ENCODE peak calls at places on chromosomes 12 and 14, in four cellular contexts. One of them, this sample, is unnamed.

GRCh38 chr14:54606178-54606577 is 39.2 kb downstream of the SAMD4A start:
- DNase-seq in HepG2: no peak
- DNase-seq in K562: no peak
- DNase-seq in GM12878: no peak
- DNase-seq in this sample: no peak

GRCh38 chr12:125983784-125984510 is 918.7 kb downstream of the AACS start:
- DNase-seq in K562: no peak
- DNase-seq in GM12878: no peak
- DNase-seq in HepG2: no peak
- DNase-seq in this sample: no peak

GRCh38 chr12:11026118-11026517 is 3.7 kb upstream of the TAS2R19 start:
- DNase-seq in HepG2: no peak
- DNase-seq in K562: no peak
- DNase-seq in GM12878: no peak
- DNase-seq in this sample: no peak

GRCh38 chr12:117439531-117440001 is 78.1 kb upstream of the NOS1 start:
- DNase-seq in HepG2: no peak
- DNase-seq in K562: no peak
- DNase-seq in GM12878: no peak
- DNase-seq in this sample: no peak

GRCh38 chr12:89962648-89963047 is 254.0 kb upstream of the ATP2B1 start:
- DNase-seq in GM12878: no peak
- DNase-seq in HepG2: no peak
- DNase-seq in K562: no peak
- DNase-seq in this sample: peak

GRCh38 chr14:47422191-47422590 is 253.2 kb downstream of the MDGA2 start:
- DNase-seq in HepG2: no peak
- DNase-seq in K562: no peak
- DNase-seq in GM12878: no peak
- DNase-seq in this sample: no peak

GRCh38 chr12:81626406-81626805 is 132.7 kb downstream of the PPFIA2 start:
- DNase-seq in GM12878: no peak
- DNase-seq in HepG2: no peak
- DNase-seq in K562: no peak
- DNase-seq in this sample: no peak

GRCh38 chr12:101782544-101782855 is 43.2 kb upstream of the SYCP3 start:
- DNase-seq in HepG2: no peak
- DNase-seq in GM12878: no peak
- DNase-seq in K562: no peak
- DNase-seq in this sample: no peak

GRCh38 chr14:98082833-98083232 is 1189.2 kb downstream of the BCL11B start:
- DNase-seq in HepG2: no peak
- DNase-seq in K562: no peak
- DNase-seq in GM12878: no peak
- DNase-seq in this sample: no peak

GRCh38 chr12:124620606-124621295 is 53.3 kb upstream of the NCOR2 start:
- DNase-seq in GM12878: no peak
- DNase-seq in HepG2: no peak
- DNase-seq in K562: no peak
- DNase-seq in this sample: no peak

GRCh38 chr12:62291888-62292760 is 31.9 kb downstream of the USP15 start:
- DNase-seq in K562: no peak
- DNase-seq in GM12878: no peak
- DNase-seq in HepG2: peak
- DNase-seq in this sample: no peak

GRCh38 chr12:4293942-4294505 is 20.5 kb downstream of the CCND2 start:
- DNase-seq in HepG2: no peak
- DNase-seq in K562: no peak
- DNase-seq in GM12878: no peak
- DNase-seq in this sample: no peak

GRCh38 chr14:103382375-103382774 is 2.8 kb upstream of the MARK3 start:
- DNase-seq in HepG2: no peak
- DNase-seq in K562: peak
- DNase-seq in GM12878: no peak
- DNase-seq in this sample: no peak

GRCh38 chr12:78414071-78414470 is 450.5 kb upstream of the SYT1 start:
- DNase-seq in HepG2: no peak
- DNase-seq in GM12878: no peak
- DNase-seq in K562: no peak
- DNase-seq in this sample: no peak

GRCh38 chr14:102630405-102630804 is 38.0 kb downstream of the RCOR1 start:
- DNase-seq in K562: no peak
- DNase-seq in HepG2: no peak
- DNase-seq in GM12878: no peak
- DNase-seq in this sample: no peak

GRCh38 chr14:26328766-26329165 is 269.1 kb downstream of the NOVA1 start:
- DNase-seq in GM12878: no peak
- DNase-seq in K562: no peak
- DNase-seq in HepG2: no peak
- DNase-seq in this sample: no peak

GRCh38 chr12:2383276-2384028 is 330.7 kb downstream of the CACNA1C start:
- DNase-seq in GM12878: no peak
- DNase-seq in HepG2: peak
- DNase-seq in K562: no peak
- DNase-seq in this sample: no peak

GRCh38 chr12:108611884-108612415 is 14.1 kb upstream of the TMEM119 start:
- DNase-seq in K562: peak
- DNase-seq in HepG2: peak
- DNase-seq in GM12878: no peak
- DNase-seq in this sample: peak

GRCh38 chr14:42140831-42141279 is 534.2 kb downstream of the LRFN5 start:
- DNase-seq in HepG2: no peak
- DNase-seq in GM12878: no peak
- DNase-seq in K562: no peak
- DNase-seq in this sample: no peak

GRCh38 chr14:92801917-92802316 is 7.8 kb downstream of the GOLGA5 start:
- DNase-seq in K562: no peak
- DNase-seq in HepG2: no peak
- DNase-seq in GM12878: no peak
- DNase-seq in this sample: no peak

GRCh38 chr14:33685026-33685425 is 265.8 kb downstream of the EGLN3 start:
- DNase-seq in HepG2: no peak
- DNase-seq in GM12878: no peak
- DNase-seq in K562: no peak
- DNase-seq in this sample: no peak

GRCh38 chr14:105879867-105880561 is 353.6 kb downstream of the TMEM121 start:
- DNase-seq in K562: no peak
- DNase-seq in HepG2: no peak
- DNase-seq in GM12878: no peak
- DNase-seq in this sample: no peak

GRCh38 chr12:75390899-75391538 is at the start of gene GLIPR1L2:
- DNase-seq in K562: peak
- DNase-seq in HepG2: peak
- DNase-seq in GM12878: peak
- DNase-seq in this sample: peak

GRCh38 chr12:122827258-122827657 is 8.0 kb upstream of the HIP1R start:
- DNase-seq in HepG2: no peak
- DNase-seq in GM12878: no peak
- DNase-seq in K562: no peak
- DNase-seq in this sample: no peak

GRCh38 chr12:64461634-64462414 is 9.9 kb downstream of the TBK1 start:
- DNase-seq in GM12878: no peak
- DNase-seq in K562: no peak
- DNase-seq in HepG2: peak
- DNase-seq in this sample: no peak

GRCh38 chr14:76473381-76474263 is 97.7 kb downstream of the ESRRB start:
- DNase-seq in GM12878: no peak
- DNase-seq in K562: no peak
- DNase-seq in HepG2: no peak
- DNase-seq in this sample: no peak

GRCh38 chr12:70327541-70327940 is 38.5 kb upstream of the KCNMB4 start:
- DNase-seq in GM12878: no peak
- DNase-seq in K562: no peak
- DNase-seq in HepG2: no peak
- DNase-seq in this sample: no peak

GRCh38 chr12:66929121-66929520 is 250.2 kb upstream of the GRIP1 start:
- DNase-seq in K562: no peak
- DNase-seq in GM12878: no peak
- DNase-seq in HepG2: no peak
- DNase-seq in this sample: no peak

GRCh38 chr12:13941258-13942249 is 39.8 kb downstream of the GRIN2B start:
- DNase-seq in HepG2: peak
- DNase-seq in K562: peak
- DNase-seq in GM12878: no peak
- DNase-seq in this sample: peak

GRCh38 chr12:42463671-42464070 is 125.9 kb downstream of the PRICKLE1 start:
- DNase-seq in K562: no peak
- DNase-seq in HepG2: no peak
- DNase-seq in GM12878: no peak
- DNase-seq in this sample: no peak

GRCh38 chr12:7970475-7971252 is 34.7 kb upstream of the SLC2A3 start:
- DNase-seq in GM12878: peak
- DNase-seq in HepG2: no peak
- DNase-seq in K562: peak
- DNase-seq in this sample: peak

GRCh38 chr12:94650143-94651056 is at the start of gene TMCC3:
- DNase-seq in K562: no peak
- DNase-seq in GM12878: no peak
- DNase-seq in HepG2: no peak
- DNase-seq in this sample: peak

GRCh38 chr12:130646690-130647089 is 69.4 kb downstream of the RIMBP2 start:
- DNase-seq in HepG2: no peak
- DNase-seq in GM12878: no peak
- DNase-seq in K562: no peak
- DNase-seq in this sample: no peak

GRCh38 chr12:57849035-57849434 is 2.5 kb upstream of the CTDSP2 start:
- DNase-seq in HepG2: no peak
- DNase-seq in K562: no peak
- DNase-seq in GM12878: no peak
- DNase-seq in this sample: no peak

GRCh38 chr14:23829736-23830474 is 123.7 kb upstream of the DHRS4 start:
- DNase-seq in K562: no peak
- DNase-seq in HepG2: peak
- DNase-seq in GM12878: no peak
- DNase-seq in this sample: peak

GRCh38 chr12:53047221-53048032 is 2.4 kb upstream of the TNS2 start:
- DNase-seq in HepG2: peak
- DNase-seq in GM12878: no peak
- DNase-seq in K562: peak
- DNase-seq in this sample: peak

GRCh38 chr12:11408096-11408495 is 12.7 kb upstream of the PRB2 start:
- DNase-seq in K562: no peak
- DNase-seq in HepG2: no peak
- DNase-seq in GM12878: no peak
- DNase-seq in this sample: no peak

GRCh38 chr12:77974643-77975042 is 143.9 kb downstream of the NAV3 start:
- DNase-seq in K562: no peak
- DNase-seq in GM12878: no peak
- DNase-seq in HepG2: no peak
- DNase-seq in this sample: no peak

DNA sequence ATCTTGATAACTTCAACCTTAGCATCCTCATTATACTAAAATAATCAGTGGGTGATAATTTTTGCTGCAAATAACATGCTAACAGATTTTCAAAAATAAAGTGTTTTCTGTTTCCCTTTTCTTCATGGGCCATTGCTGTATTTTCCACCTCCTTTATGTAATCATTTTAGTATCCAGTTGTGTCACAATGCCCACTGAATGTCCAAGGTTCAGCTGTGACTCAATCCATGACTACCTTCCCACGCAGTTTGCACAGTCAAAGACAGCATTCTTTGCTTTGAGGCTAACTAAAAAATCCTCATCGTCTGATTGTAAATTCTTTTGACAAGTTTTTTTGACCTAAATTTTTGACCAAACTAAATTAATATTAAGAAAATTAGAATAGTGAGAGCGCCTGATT is 474.1 kb downstream of the FLRT2 start:
- DNase-seq in K562: no peak
- DNase-seq in GM12878: no peak
- DNase-seq in HepG2: peak
- DNase-seq in this sample: no peak
- TF ChIP-seq MYC in K562: no peak
- TF ChIP-seq MYC in GM12878: no peak
- TF ChIP-seq MYC in HepG2: no peak
- TF ChIP-seq MYC in this sample: no peak

GRCh38 chr14:38205949-38206665 is 1.6 kb upstream of the SSTR1 start:
- DNase-seq in HepG2: no peak
- DNase-seq in GM12878: no peak
- DNase-seq in K562: no peak
- DNase-seq in this sample: no peak

GRCh38 chr14:38203929-38204716 is 3.6 kb upstream of the SSTR1 start:
- DNase-seq in K562: no peak
- DNase-seq in HepG2: no peak
- DNase-seq in GM12878: no peak
- DNase-seq in this sample: no peak

GRCh38 chr14:38205414-38205813 is 2.3 kb upstream of the SSTR1 start:
- DNase-seq in GM12878: no peak
- DNase-seq in K562: no peak
- DNase-seq in HepG2: no peak
- DNase-seq in this sample: no peak

GRCh38 chr14:38206689-38207088 is 1.0 kb upstream of the SSTR1 start:
- DNase-seq in K562: no peak
- DNase-seq in GM12878: no peak
- DNase-seq in HepG2: no peak
- DNase-seq in this sample: no peak

DNA sequence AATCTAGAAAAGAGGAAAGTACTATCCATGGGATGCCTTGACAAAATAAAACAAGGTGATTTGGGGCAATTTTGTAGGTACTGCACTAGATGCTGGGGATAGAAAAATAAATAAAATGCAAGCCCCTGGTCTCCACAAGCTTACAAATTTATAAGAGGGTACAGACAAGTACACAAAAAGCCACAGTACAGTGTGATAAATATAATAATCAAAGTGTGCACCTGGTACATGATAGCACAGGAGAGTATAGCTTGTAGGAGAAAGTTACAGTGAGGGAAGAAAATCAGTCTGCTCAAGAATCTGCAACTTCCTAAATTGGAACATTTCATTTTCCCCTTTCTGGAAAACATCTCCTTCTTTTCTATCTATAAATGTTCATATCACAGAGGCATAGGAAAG is 3.0 kb upstream of the SSTR1 start:
- DNase-seq in K562: no peak
- DNase-seq in GM12878: no peak
- DNase-seq in HepG2: no peak
- DNase-seq in this sample: no peak
- H2AFZ ChIP-seq in K562: no peak
- H2AFZ ChIP-seq in GM12878: no peak
- H2AFZ ChIP-seq in HepG2: no peak
- H2AFZ ChIP-seq in this sample: no peak

GRCh38 chr12:103834897-103835390 is 6.1 kb downstream of the NT5DC3 start:
- DNase-seq in K562: no peak
- DNase-seq in HepG2: no peak
- DNase-seq in GM12878: no peak
- DNase-seq in this sample: no peak
- H3K4me3 ChIP-seq in K562: peak
- H3K4me3 ChIP-seq in HepG2: no peak
- H3K4me3 ChIP-seq in GM12878: no peak
- H3K4me3 ChIP-seq in this sample: no peak

DNA sequence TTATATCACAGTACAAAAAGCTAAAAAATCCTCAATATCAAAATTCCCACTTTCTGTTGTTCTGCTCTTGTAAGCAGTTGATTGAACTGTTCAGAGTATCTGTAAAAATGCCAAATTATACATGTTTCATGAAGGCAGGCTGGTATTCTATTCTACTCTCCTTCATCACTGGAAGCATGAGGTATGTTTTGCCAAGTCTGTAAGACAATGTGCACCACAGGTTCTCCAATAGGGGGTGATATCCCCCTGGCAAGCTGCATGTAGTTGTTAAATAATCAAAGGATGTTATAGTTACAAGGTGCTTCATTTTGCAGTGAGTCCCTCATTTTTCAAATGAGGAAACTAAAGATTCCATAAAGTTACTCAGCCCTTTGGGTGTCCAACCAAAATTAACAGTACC is 15.1 kb upstream of the NEK9 start:
- DNase-seq in HepG2: peak
- DNase-seq in GM12878: no peak
- DNase-seq in K562: peak
- DNase-seq in this sample: peak
- TF ChIP-seq MYC in HepG2: no peak
- TF ChIP-seq MYC in GM12878: no peak
- TF ChIP-seq MYC in K562: no peak
- TF ChIP-seq MYC in this sample: no peak

This sample was measured in endothelial cell of umbilical vein.